ENCODE peak calls at places on chromosome 1, in nine cellular contexts. Y is HepG2; X is NCI-H146; G is brain microvascular endothelial cell; F is DMS153; I is EL; S is stimulated activated CD4-positive, alpha-beta T cell treated with anti-CD3 and anti-CD28 coated beads, TNF-alpha, amount 100 ng/mL, for 24 hours; T is effector CD4-positive, alpha-beta T cell; R is keratinocyte. D is an unnamed sample.

GRCh38 chr1:203672354-203672753 is 45.7 kb downstream of the ATP2B4 start:
- DNase-seq in Y (no peak), T (no peak), R (no peak), G (peak), I (no peak), F (no peak), X (no peak), S (no peak), D (no peak)

GRCh38 chr1:9629445-9630201 is 21.9 kb upstream of the PIK3CD start:
- DNase-seq in X (no peak), G (no peak), T (peak), Y (no peak), S (peak), F (no peak), I (no peak), R (no peak), D (no peak)

GRCh38 chr1:223008808-223009207 is 134.2 kb downstream of the TLR5 start:
- DNase-seq in T (no peak), G (no peak), F (no peak), Y (no peak), I (no peak), S (no peak), R (no peak), X (no peak), D (no peak)

GRCh38 chr1:193156117-193156825 is 30.1 kb downstream of the B3GALT2 start:
- DNase-seq in S (no peak), Y (no peak), T (no peak), I (no peak), X (no peak), G (no peak), F (no peak), R (no peak), D (no peak)

GRCh38 chr1:201542166-201543045 is 3.5 kb downstream of the NAV1 start:
- DNase-seq in Y (no peak), T (no peak), G (peak), I (peak), R (no peak), S (no peak), X (no peak), F (no peak), D (no peak)

GRCh38 chr1:225044258-225044657 is 114.8 kb downstream of the DNAH14 start:
- DNase-seq in R (no peak), T (no peak), S (no peak), G (no peak), I (no peak), X (no peak), F (no peak), Y (peak), D (no peak)

GRCh38 chr1:229696385-229696784 is 70.3 kb downstream of the URB2 start:
- DNase-seq in X (no peak), R (no peak), Y (no peak), F (no peak), S (no peak), T (no peak), G (no peak), I (no peak), D (no peak)

GRCh38 chr1:62508187-62508758 is 71.4 kb downstream of the USP1 start:
- DNase-seq in F (peak), Y (peak), X (peak), R (no peak), S (no peak), T (no peak), I (peak), G (peak), D (peak)

GRCh38 chr1:101520302-101520701 is 283.5 kb downstream of the S1PR1 start:
- DNase-seq in T (no peak), G (peak), Y (peak), F (peak), I (peak), R (no peak), S (no peak), X (no peak), D (peak)

GRCh38 chr1:64875101-64875500 is 91.2 kb downstream of the JAK1 start:
- DNase-seq in I (no peak), S (no peak), G (no peak), X (no peak), T (no peak), Y (no peak), F (no peak), R (no peak), D (no peak)

D was measured in NCI-H510A treated with DMSO at 0.1 percent for 48 hours.